ENCODE peak calls at places on chromosome 2, in six cellular contexts. One of them, this sample, is unnamed.

GRCh38 chr2:3667151-3667631 is 9.2 kb downstream of the ALLC start:
- DNase-seq in mesothelial cell of epicardium: no peak
- DNase-seq in NCI-H1417: peak
- DNase-seq in stimulated activated naive B cell treated with anti-CD40 and anti-IgM and Interleukin-4, amounts not matched to agents 10 μg/mL and 1 μg/mL and 100 μg/mL, for 72 hours: no peak
- DNase-seq in MG63: no peak
- DNase-seq in HTR-8/SVneo: no peak
- DNase-seq in this sample: no peak

GRCh38 chr2:241107384-241107783 is 5.3 kb upstream of the MTERF4 start:
- DNase-seq in mesothelial cell of epicardium: no peak
- DNase-seq in NCI-H1417: no peak
- DNase-seq in stimulated activated naive B cell treated with anti-CD40 and anti-IgM and Interleukin-4, amounts not matched to agents 10 μg/mL and 1 μg/mL and 100 μg/mL, for 72 hours: no peak
- DNase-seq in MG63: no peak
- DNase-seq in HTR-8/SVneo: no peak
- DNase-seq in this sample: peak

GRCh38 chr2:240640939-240641338 is 15.7 kb downstream of the GPR35 start:
- DNase-seq in mesothelial cell of epicardium: peak
- DNase-seq in NCI-H1417: peak
- DNase-seq in stimulated activated naive B cell treated with anti-CD40 and anti-IgM and Interleukin-4, amounts not matched to agents 10 μg/mL and 1 μg/mL and 100 μg/mL, for 72 hours: no peak
- DNase-seq in MG63: peak
- DNase-seq in HTR-8/SVneo: peak
- DNase-seq in this sample: peak

GRCh38 chr2:101717041-101717817 is 19.7 kb downstream of the MAP4K4 start:
- DNase-seq in mesothelial cell of epicardium: no peak
- DNase-seq in NCI-H1417: no peak
- DNase-seq in stimulated activated naive B cell treated with anti-CD40 and anti-IgM and Interleukin-4, amounts not matched to agents 10 μg/mL and 1 μg/mL and 100 μg/mL, for 72 hours: peak
- DNase-seq in MG63: no peak
- DNase-seq in HTR-8/SVneo: no peak
- DNase-seq in this sample: no peak

GRCh38 chr2:69154031-69154430 is 141.1 kb downstream of the ANTXR1 start:
- DNase-seq in mesothelial cell of epicardium: no peak
- DNase-seq in NCI-H1417: no peak
- DNase-seq in stimulated activated naive B cell treated with anti-CD40 and anti-IgM and Interleukin-4, amounts not matched to agents 10 μg/mL and 1 μg/mL and 100 μg/mL, for 72 hours: no peak
- DNase-seq in MG63: no peak
- DNase-seq in HTR-8/SVneo: no peak
- DNase-seq in this sample: no peak

GRCh38 chr2:224410946-224411561 is 9.1 kb upstream of the FAM124B start:
- DNase-seq in mesothelial cell of epicardium: no peak
- DNase-seq in NCI-H1417: no peak
- DNase-seq in stimulated activated naive B cell treated with anti-CD40 and anti-IgM and Interleukin-4, amounts not matched to agents 10 μg/mL and 1 μg/mL and 100 μg/mL, for 72 hours: no peak
- DNase-seq in MG63: peak
- DNase-seq in HTR-8/SVneo: no peak
- DNase-seq in this sample: no peak

GRCh38 chr2:127195140-127196074 is 24.7 kb downstream of the CYP27C1 start:
- DNase-seq in mesothelial cell of epicardium: no peak
- DNase-seq in NCI-H1417: no peak
- DNase-seq in stimulated activated naive B cell treated with anti-CD40 and anti-IgM and Interleukin-4, amounts not matched to agents 10 μg/mL and 1 μg/mL and 100 μg/mL, for 72 hours: no peak
- DNase-seq in MG63: no peak
- DNase-seq in HTR-8/SVneo: no peak
- DNase-seq in this sample: no peak

GRCh38 chr2:12155308-12156061 is 409.1 kb downstream of the LPIN1 start:
- DNase-seq in mesothelial cell of epicardium: no peak
- DNase-seq in NCI-H1417: no peak
- DNase-seq in stimulated activated naive B cell treated with anti-CD40 and anti-IgM and Interleukin-4, amounts not matched to agents 10 μg/mL and 1 μg/mL and 100 μg/mL, for 72 hours: no peak
- DNase-seq in MG63: peak
- DNase-seq in HTR-8/SVneo: peak
- DNase-seq in this sample: no peak

GRCh38 chr2:224099846-224100643 is 61.0 kb upstream of the SERPINE2 start:
- DNase-seq in mesothelial cell of epicardium: no peak
- DNase-seq in NCI-H1417: no peak
- DNase-seq in stimulated activated naive B cell treated with anti-CD40 and anti-IgM and Interleukin-4, amounts not matched to agents 10 μg/mL and 1 μg/mL and 100 μg/mL, for 72 hours: no peak
- DNase-seq in MG63: no peak
- DNase-seq in HTR-8/SVneo: no peak
- DNase-seq in this sample: no peak